ENCODE peak calls at places on chromosomes 16 and 17, in ten cellular contexts. S is dorsolateral prefrontal cortex; J is fibroblast of pulmonary artery; E is hepatic stellate cell; D is HFF-Myc; O is Caki2; H is stimulated activated CD8-positive, alpha-beta memory T cell treated with anti-CD3 and anti-CD28 coated beads, Interleukin-4, amount 100 ng/mL, for 24 hours; I is PC-3; L is stimulated activated CD4-positive, alpha-beta T cell treated with anti-CD3 and anti-CD28 coated beads, Interleukin-1b, Interleukin-23, amount 100 ng/mL, for 4 hours; T is kidney epithelial cell. A is an unnamed sample.

GRCh38 chr17:1745513-1746020 is 2.9 kb downstream of the SERPINF2 start:
- DNase-seq in S (no peak), J (no peak), E (no peak), D (no peak), O (no peak), H (no peak), I (no peak), L (no peak), T (no peak), A (no peak)

GRCh38 chr16:81431554-81432353 is 12.9 kb upstream of the CMIP start:
- DNase-seq in S (no peak), J (peak; percentile 73), E (no peak), D (peak; percentile 41), O (no peak), H (no peak), I (peak; percentile 64), L (no peak), T (no peak), A (no peak)

GRCh38 chr16:4263504-4264436 is 9.1 kb downstream of the TFAP4 start:
- DNase-seq in S (no peak), J (peak; percentile 92), E (peak; percentile 91), D (peak; percentile 87), O (no peak), H (peak; percentile 5), I (no peak), L (no peak), T (no peak), A (peak; percentile 85)

GRCh38 chr16:27700596-27700995 is 150.7 kb downstream of the KATNIP start:
- DNase-seq in S (no peak), J (no peak), E (peak; percentile 32), D (no peak), O (no peak), H (no peak), I (no peak), L (no peak), T (no peak), A (no peak)

GRCh38 chr16:66405057-66405783 is 21.9 kb upstream of the BEAN1 start:
- DNase-seq in S (no peak), J (no peak), E (no peak), D (no peak), O (no peak), H (no peak), I (no peak), L (no peak), T (no peak), A (no peak)

GRCh38 chr17:42894283-42895184 is 6.1 kb upstream of the G6PC1 start:
- DNase-seq in S (no peak), J (no peak), E (no peak), D (no peak), O (peak; percentile 62), H (no peak), I (no peak), L (no peak), T (no peak), A (no peak)

GRCh38 chr17:78692460-78693010 is 89.5 kb downstream of the CYTH1 start:
- DNase-seq in S (no peak), J (no peak), E (no peak), D (no peak), O (no peak), H (no peak), I (no peak), L (no peak), T (no peak), A (no peak)

GRCh38 chr17:76005263-76006149 is 4.9 kb downstream of the CDK3 start:
- DNase-seq in S (peak; percentile 41), J (peak; percentile 71), E (peak; percentile 69), D (no peak), O (peak; percentile 70), H (peak; percentile 70), I (peak; percentile 93), L (peak; percentile 76), T (no peak), A (peak; percentile 31)

GRCh38 chr17:81434079-81434478 is 38.8 kb downstream of the BAHCC1 start:
- DNase-seq in S (no peak), J (no peak), E (no peak), D (no peak), O (no peak), H (no peak), I (no peak), L (no peak), T (peak; percentile 31), A (no peak)

GRCh38 chr17:59423137-59423703 is 91.8 kb downstream of the YPEL2 start:
- DNase-seq in S (no peak), J (peak; percentile 90), E (peak; percentile 69), D (no peak), O (peak; percentile 56), H (no peak), I (peak; percentile 68), L (no peak), T (peak; percentile 72), A (no peak)

GRCh38 chr16:67658849-67659674 is 998 bp downstream of the ACD start:
- DNase-seq in S (no peak), J (no peak), E (no peak), D (no peak), O (no peak), H (no peak), I (no peak), L (no peak), T (no peak), A (no peak)

GRCh38 chr17:40490289-40490853 is 11.1 kb downstream of the TNS4 start:
- DNase-seq in S (peak; percentile 62), J (peak; percentile 78), E (peak; percentile 72), D (no peak), O (peak; percentile 74), H (no peak), I (peak; percentile 2), L (peak; percentile 19), T (peak; percentile 64), A (no peak)

GRCh38 chr17:21400816-21401593 is 24.8 kb downstream of the KCNJ12 start:
- DNase-seq in S (no peak), J (no peak), E (no peak), D (no peak), O (no peak), H (no peak), I (no peak), L (no peak), T (no peak), A (no peak)

GRCh38 chr17:846901-847777 is 65.0 kb downstream of the MRM3 start:
- DNase-seq in S (no peak), J (peak; percentile 11), E (no peak), D (no peak), O (no peak), H (no peak), I (peak; percentile 17), L (no peak), T (no peak), A (no peak)